ENCODE peak calls at places on chromosome 6, in eight cellular contexts. I, B, Z, C, M, E, Q and K are unnamed samples.

GRCh38 chr6:125668071-125668470 is 81.4 kb upstream of the HEY2 start:
- DNase-seq in I (no peak), B (peak), Z (no peak), C (no peak), M (no peak), E (no peak), Q (no peak), K (no peak)

GRCh38 chr6:111813247-111814162 is 59.7 kb downstream of the FYN start:
- DNase-seq in I (no peak), B (no peak), Z (no peak), C (no peak), M (peak), E (no peak), Q (no peak), K (peak)

GRCh38 chr6:73203098-73203497 is 22.2 kb downstream of the KHDC1L start:
- DNase-seq in I (no peak), B (no peak), Z (no peak), C (no peak), M (peak), E (no peak), Q (no peak), K (no peak)

GRCh38 chr6:42050897-42051653 is 751 bp downstream of the TAF8 start:
- DNase-seq in I (no peak), B (no peak), Z (no peak), C (no peak), M (peak), E (no peak), Q (no peak), K (no peak)

GRCh38 chr6:170269873-170270541 is 20.9 kb downstream of the DLL1 start:
- DNase-seq in I (no peak), B (peak), Z (no peak), C (no peak), M (peak), E (no peak), Q (no peak), K (no peak)

GRCh38 chr6:357791-358341 is 33.7 kb upstream of the IRF4 start:
- DNase-seq in I (no peak), B (no peak), Z (no peak), C (no peak), M (no peak), E (no peak), Q (no peak), K (no peak)

GRCh38 chr6:107539409-107539808 is 49.5 kb downstream of the SOBP start:
- DNase-seq in I (no peak), B (peak), Z (peak), C (no peak), M (no peak), E (no peak), Q (no peak), K (no peak)

GRCh38 chr6:121093928-121094327 is 240.4 kb downstream of the TBC1D32 start:
- DNase-seq in I (peak), B (no peak), Z (no peak), C (no peak), M (peak), E (no peak), Q (no peak), K (peak)

GRCh38 chr6:33949877-33950831 is 146.4 kb upstream of the MLN start:
- DNase-seq in I (no peak), B (peak), Z (peak), C (no peak), M (no peak), E (no peak), Q (no peak), K (no peak)

GRCh38 chr6:42046491-42047219 is 3.7 kb upstream of the TAF8 start:
- DNase-seq in I (peak), B (no peak), Z (no peak), C (no peak), M (peak), E (no peak), Q (no peak), K (peak)

GRCh38 chr6:40623931-40624330 is 36.8 kb upstream of the LRFN2 start:
- DNase-seq in I (no peak), B (no peak), Z (no peak), C (no peak), M (no peak), E (no peak), Q (no peak), K (no peak)

GRCh38 chr6:26336355-26337198 is 28.4 kb upstream of the BTN3A2 start:
- DNase-seq in I (peak), B (no peak), Z (no peak), C (peak), M (peak), E (no peak), Q (no peak), K (peak)

GRCh38 chr6:37657117-37657886 is 40.4 kb downstream of the MDGA1 start:
- DNase-seq in I (no peak), B (no peak), Z (no peak), C (peak), M (peak), E (no peak), Q (peak), K (peak)

GRCh38 chr6:113833537-113833936 is 23.6 kb upstream of the MARCKS start:
- DNase-seq in I (peak), B (no peak), Z (no peak), C (no peak), M (peak), E (no peak), Q (no peak), K (peak)

GRCh38 chr6:26243132-26243531 is 121.9 kb upstream of the BTN3A2 start:
- DNase-seq in I (no peak), B (no peak), Z (peak), C (no peak), M (no peak), E (no peak), Q (no peak), K (no peak)

GRCh38 chr6:135146160-135146920 is 34.8 kb upstream of the MYB start:
- DNase-seq in I (peak), B (no peak), Z (no peak), C (no peak), M (peak), E (no peak), Q (no peak), K (peak)

GRCh38 chr6:66328181-66328580 is 621.2 kb upstream of the EYS start:
- DNase-seq in I (no peak), B (no peak), Z (no peak), C (no peak), M (no peak), E (no peak), Q (no peak), K (no peak)

GRCh38 chr6:33683051-33683571 is 28.4 kb downstream of the UQCC2 start:
- DNase-seq in I (no peak), B (peak), Z (no peak), C (no peak), M (no peak), E (peak), Q (no peak), K (no peak)

GRCh38 chr6:129183681-129184216 is 300.8 kb downstream of the LAMA2 start:
- DNase-seq in I (peak), B (no peak), Z (no peak), C (no peak), M (peak), E (no peak), Q (no peak), K (peak)

GRCh38 chr6:14924126-14925024 is 321.5 kb upstream of the JARID2 start:
- DNase-seq in I (no peak), B (peak), Z (no peak), C (no peak), M (peak), E (no peak), Q (no peak), K (no peak)

GRCh38 chr6:156395276-156395675 is 381.9 kb upstream of the ARID1B start:
- DNase-seq in I (no peak), B (peak), Z (peak), C (no peak), M (no peak), E (peak), Q (no peak), K (no peak)

GRCh38 chr6:3894535-3895302 is 45.5 kb downstream of the FAM50B start:
- DNase-seq in I (no peak), B (peak), Z (no peak), C (no peak), M (no peak), E (no peak), Q (no peak), K (no peak)

GRCh38 chr6:56359201-56359899 is 112.0 kb upstream of the COL21A1 start:
- DNase-seq in I (peak), B (peak), Z (peak), C (peak), M (peak), E (peak), Q (peak), K (peak)

GRCh38 chr6:91449539-91449938 is 862.7 kb upstream of the MAP3K7 start:
- DNase-seq in I (no peak), B (no peak), Z (no peak), C (no peak), M (peak), E (no peak), Q (no peak), K (no peak)

GRCh38 chr6:107021786-107022185 is 6.2 kb upstream of the MTRES1 start:
- DNase-seq in I (no peak), B (no peak), Z (no peak), C (no peak), M (no peak), E (no peak), Q (no peak), K (no peak)

GRCh38 chr6:157272866-157273755 is 50.2 kb downstream of the TMEM242 start:
- DNase-seq in I (no peak), B (no peak), Z (no peak), C (peak), M (no peak), E (peak), Q (no peak), K (no peak)

GRCh38 chr6:46056906-46057529 is 41.4 kb upstream of the CLIC5 start:
- DNase-seq in I (no peak), B (no peak), Z (no peak), C (no peak), M (no peak), E (no peak), Q (no peak), K (peak)

GRCh38 chr6:10381133-10381829 is 33.6 kb downstream of the TFAP2A start:
- DNase-seq in I (no peak), B (peak), Z (no peak), C (no peak), M (no peak), E (no peak), Q (no peak), K (no peak)

GRCh38 chr6:43076928-43077809 is 1.1 kb downstream of the PTK7 start:
- DNase-seq in I (peak), B (peak), Z (no peak), C (no peak), M (peak), E (no peak), Q (no peak), K (peak)

GRCh38 chr6:169998457-169998856 is 247.0 kb downstream of the ERMARD start:
- DNase-seq in I (no peak), B (no peak), Z (no peak), C (no peak), M (no peak), E (no peak), Q (no peak), K (no peak)

GRCh38 chr6:46583081-46583480 is 69.5 kb downstream of the CYP39A1 start:
- DNase-seq in I (no peak), B (no peak), Z (no peak), C (no peak), M (no peak), E (no peak), Q (no peak), K (no peak)

GRCh38 chr6:37489697-37490336 is 9.9 kb downstream of the CCDC167 start:
- DNase-seq in I (no peak), B (peak), Z (peak), C (no peak), M (no peak), E (no peak), Q (no peak), K (no peak)

GRCh38 chr6:108968746-108969316 is 120.6 kb downstream of the ARMC2 start:
- DNase-seq in I (no peak), B (no peak), Z (no peak), C (no peak), M (no peak), E (no peak), Q (no peak), K (no peak)

GRCh38 chr6:5303711-5304110 is 42.4 kb downstream of the FARS2 start:
- DNase-seq in I (no peak), B (no peak), Z (no peak), C (no peak), M (no peak), E (no peak), Q (no peak), K (no peak)